ENCODE peak calls at places on chromosomes 16 and 17, in six cellular contexts. One of them, this sample, is unnamed. For H3K9me2, the result is how much of the 10 kb centered on the place peaks cover.

GRCh38 chr16:67027046-67027445 is 1.9 kb upstream of the CBFB start:
- DNase-seq in GM23248: no peak
- DNase-seq in MM.1S: no peak
- DNase-seq in SK-N-SH: no peak
- DNase-seq in HCT116: no peak
- DNase-seq in Karpas-422: no peak
- DNase-seq in this sample: no peak

GRCh38 chr17:57523926-57524634 is 221.0 kb downstream of the CCDC182 start:
- DNase-seq in GM23248: peak
- DNase-seq in MM.1S: no peak
- DNase-seq in SK-N-SH: no peak
- DNase-seq in HCT116: peak
- DNase-seq in Karpas-422: peak
- DNase-seq in this sample: peak

GRCh38 chr16:72198641-72199250 is 26.8 kb upstream of the PMFBP1 start:
- DNase-seq in GM23248: no peak
- DNase-seq in MM.1S: no peak
- DNase-seq in SK-N-SH: peak
- DNase-seq in HCT116: no peak
- DNase-seq in Karpas-422: no peak
- DNase-seq in this sample: no peak

GRCh38 chr17:63096426-63096825 is 130.4 kb downstream of the TANC2 start:
- DNase-seq in GM23248: peak
- DNase-seq in MM.1S: no peak
- DNase-seq in SK-N-SH: no peak
- DNase-seq in HCT116: no peak
- DNase-seq in Karpas-422: no peak
- DNase-seq in this sample: no peak

GRCh38 chr17:38330941-38331411 is 12.8 kb downstream of the GPR179 start:
- DNase-seq in GM23248: no peak
- DNase-seq in MM.1S: no peak
- DNase-seq in SK-N-SH: no peak
- DNase-seq in HCT116: no peak
- DNase-seq in Karpas-422: no peak
- DNase-seq in this sample: no peak

GRCh38 chr16:84501077-84501735 is 3.3 kb downstream of the MEAK7 start:
- DNase-seq in GM23248: peak
- DNase-seq in MM.1S: no peak
- DNase-seq in SK-N-SH: no peak
- DNase-seq in HCT116: peak
- DNase-seq in Karpas-422: no peak
- DNase-seq in this sample: peak

GRCh38 chr17:64157669-64158180 is 27.8 kb upstream of the ERN1 start:
- DNase-seq in GM23248: no peak
- DNase-seq in MM.1S: no peak
- DNase-seq in SK-N-SH: no peak
- DNase-seq in HCT116: no peak
- DNase-seq in Karpas-422: no peak
- DNase-seq in this sample: peak

GRCh38 chr16:6012716-6013115 is 915.1 kb upstream of the EEF2KMT start:
- DNase-seq in GM23248: no peak
- DNase-seq in MM.1S: no peak
- DNase-seq in SK-N-SH: no peak
- DNase-seq in HCT116: no peak
- DNase-seq in Karpas-422: no peak
- DNase-seq in this sample: no peak

GRCh38 chr16:57196753-57197152 is 10.6 kb downstream of the RSPRY1 start:
- DNase-seq in GM23248: no peak
- DNase-seq in MM.1S: no peak
- DNase-seq in SK-N-SH: peak
- DNase-seq in HCT116: no peak
- DNase-seq in Karpas-422: no peak
- DNase-seq in this sample: no peak

GRCh38 chr16:75116081-75116910 is at the start of gene LDHD:
- DNase-seq in GM23248: peak
- DNase-seq in MM.1S: peak
- DNase-seq in SK-N-SH: peak
- DNase-seq in HCT116: peak
- DNase-seq in Karpas-422: peak
- DNase-seq in this sample: peak

GRCh38 chr17:67585077-67585602 is 132.6 kb upstream of the NOL11 start:
- DNase-seq in GM23248: no peak
- DNase-seq in MM.1S: no peak
- DNase-seq in SK-N-SH: no peak
- DNase-seq in HCT116: no peak
- DNase-seq in Karpas-422: no peak
- DNase-seq in this sample: peak

GRCh38 chr17:5695480-5695879 is 111.2 kb upstream of the NLRP1 start:
- DNase-seq in GM23248: no peak
- DNase-seq in MM.1S: no peak
- DNase-seq in SK-N-SH: no peak
- DNase-seq in HCT116: no peak
- DNase-seq in Karpas-422: no peak
- DNase-seq in this sample: no peak

GRCh38 chr17:3565143-3565542 is 7.5 kb upstream of the TRPV3 start:
- DNase-seq in GM23248: no peak
- DNase-seq in MM.1S: no peak
- DNase-seq in SK-N-SH: no peak
- DNase-seq in HCT116: no peak
- DNase-seq in Karpas-422: no peak
- DNase-seq in this sample: no peak
- H3K9ac ChIP-seq in GM23248: no peak
- H3K9ac ChIP-seq in MM.1S: no peak
- H3K9ac ChIP-seq in SK-N-SH: no peak
- H3K9ac ChIP-seq in HCT116: no peak
- H3K9ac ChIP-seq in Karpas-422: no peak
- H3K9ac ChIP-seq in this sample: no peak

GRCh38 chr17:61414141-61414935 is 14.7 kb downstream of the TBX2 start:
- DNase-seq in GM23248: no peak
- DNase-seq in MM.1S: no peak
- DNase-seq in SK-N-SH: peak
- DNase-seq in HCT116: no peak
- DNase-seq in Karpas-422: no peak
- DNase-seq in this sample: peak

GRCh38 chr17:61416540-61417363 is 17.1 kb downstream of the TBX2 start:
- DNase-seq in GM23248: peak
- DNase-seq in MM.1S: peak
- DNase-seq in SK-N-SH: peak
- DNase-seq in HCT116: peak
- DNase-seq in Karpas-422: peak
- DNase-seq in this sample: peak

GRCh38 chr17:61416211-61416539 is 16.5 kb downstream of the TBX2 start:
- DNase-seq in GM23248: no peak
- DNase-seq in MM.1S: no peak
- DNase-seq in SK-N-SH: no peak
- DNase-seq in HCT116: no peak
- DNase-seq in Karpas-422: no peak
- DNase-seq in this sample: no peak

GRCh38 chr17:61414936-61415251 is 15.3 kb downstream of the TBX2 start:
- DNase-seq in GM23248: no peak
- DNase-seq in MM.1S: no peak
- DNase-seq in SK-N-SH: peak
- DNase-seq in HCT116: no peak
- DNase-seq in Karpas-422: no peak
- DNase-seq in this sample: no peak

GRCh38 chr17:61415374-61416210 is 15.9 kb downstream of the TBX2 start:
- DNase-seq in GM23248: peak
- DNase-seq in MM.1S: no peak
- DNase-seq in SK-N-SH: no peak
- DNase-seq in HCT116: no peak
- DNase-seq in Karpas-422: no peak
- DNase-seq in this sample: no peak
- H3K9me2 ChIP-seq in GM23248: under half
- H3K9me2 ChIP-seq in MM.1S: under half
- H3K9me2 ChIP-seq in SK-N-SH: under half
- H3K9me2 ChIP-seq in HCT116: under half
- H3K9me2 ChIP-seq in Karpas-422: under half
- H3K9me2 ChIP-seq in this sample: under half

GRCh38 chr17:83109386-83109785 is 30.0 kb downstream of the METRNL start:
- DNase-seq in GM23248: no peak
- DNase-seq in MM.1S: no peak
- DNase-seq in SK-N-SH: no peak
- DNase-seq in HCT116: no peak
- DNase-seq in Karpas-422: no peak
- DNase-seq in this sample: no peak
- H3K9ac ChIP-seq in GM23248: peak
- H3K9ac ChIP-seq in MM.1S: no peak
- H3K9ac ChIP-seq in SK-N-SH: no peak
- H3K9ac ChIP-seq in HCT116: peak
- H3K9ac ChIP-seq in Karpas-422: no peak
- H3K9ac ChIP-seq in this sample: no peak

GRCh38 chr17:17763136-17763535 is 73.7 kb downstream of the SREBF1 start:
- DNase-seq in GM23248: no peak
- DNase-seq in MM.1S: no peak
- DNase-seq in SK-N-SH: no peak
- DNase-seq in HCT116: no peak
- DNase-seq in Karpas-422: no peak
- DNase-seq in this sample: no peak
- H3K9me2 ChIP-seq in GM23248: under half
- H3K9me2 ChIP-seq in MM.1S: under half
- H3K9me2 ChIP-seq in SK-N-SH: under half
- H3K9me2 ChIP-seq in HCT116: under half
- H3K9me2 ChIP-seq in Karpas-422: under half
- H3K9me2 ChIP-seq in this sample: under half

GRCh38 chr16:86986809-86987487 is 330.2 kb downstream of the C16orf95 start:
- DNase-seq in GM23248: no peak
- DNase-seq in MM.1S: no peak
- DNase-seq in SK-N-SH: no peak
- DNase-seq in HCT116: no peak
- DNase-seq in Karpas-422: no peak
- DNase-seq in this sample: no peak
- H3K9ac ChIP-seq in GM23248: no peak
- H3K9ac ChIP-seq in MM.1S: no peak
- H3K9ac ChIP-seq in SK-N-SH: no peak
- H3K9ac ChIP-seq in HCT116: no peak
- H3K9ac ChIP-seq in Karpas-422: no peak
- H3K9ac ChIP-seq in this sample: no peak

GRCh38 chr16:70786020-70786419 is 14.9 kb downstream of the VAC14 start:
- DNase-seq in GM23248: no peak
- DNase-seq in MM.1S: no peak
- DNase-seq in SK-N-SH: no peak
- DNase-seq in HCT116: no peak
- DNase-seq in Karpas-422: no peak
- DNase-seq in this sample: no peak
- H3K9me2 ChIP-seq in GM23248: under half
- H3K9me2 ChIP-seq in MM.1S: under half
- H3K9me2 ChIP-seq in SK-N-SH: under half
- H3K9me2 ChIP-seq in HCT116: under half
- H3K9me2 ChIP-seq in Karpas-422: under half
- H3K9me2 ChIP-seq in this sample: under half

DNA sequence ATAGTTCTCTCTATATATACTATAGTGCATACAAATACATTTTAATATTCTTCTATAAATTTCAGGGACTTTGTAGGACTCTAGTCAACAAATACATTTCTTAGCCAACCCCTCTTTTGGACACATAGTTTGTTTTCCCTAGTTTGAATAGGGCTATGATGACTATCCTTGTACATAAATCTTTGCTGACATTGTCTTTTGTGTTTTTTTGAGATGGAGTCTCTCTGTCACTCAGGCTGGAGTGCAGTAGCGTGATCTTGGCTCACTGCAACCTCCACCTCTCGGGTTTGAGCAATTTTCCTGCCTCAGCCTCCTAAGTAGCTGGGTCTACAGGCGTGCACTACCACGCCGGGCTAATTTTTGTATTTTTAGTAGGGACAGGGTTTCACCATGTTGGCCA is 3.3 kb downstream of the ANKS4B start:
- DNase-seq in GM23248: no peak
- DNase-seq in MM.1S: no peak
- DNase-seq in SK-N-SH: no peak
- DNase-seq in HCT116: no peak
- DNase-seq in Karpas-422: no peak
- DNase-seq in this sample: no peak
- H3K9ac ChIP-seq in GM23248: no peak
- H3K9ac ChIP-seq in MM.1S: no peak
- H3K9ac ChIP-seq in SK-N-SH: no peak
- H3K9ac ChIP-seq in HCT116: no peak
- H3K9ac ChIP-seq in Karpas-422: no peak
- H3K9ac ChIP-seq in this sample: no peak

GRCh38 chr16:46466239-46466638 is 154.9 kb downstream of the SHCBP1 start:
- DNase-seq in GM23248: no peak
- DNase-seq in MM.1S: no peak
- DNase-seq in SK-N-SH: no peak
- DNase-seq in HCT116: no peak
- DNase-seq in Karpas-422: no peak
- DNase-seq in this sample: no peak
- H3K9me2 ChIP-seq in GM23248: under half
- H3K9me2 ChIP-seq in MM.1S: under half
- H3K9me2 ChIP-seq in SK-N-SH: under half
- H3K9me2 ChIP-seq in HCT116: under half
- H3K9me2 ChIP-seq in Karpas-422: under half
- H3K9me2 ChIP-seq in this sample: under half

DNA sequence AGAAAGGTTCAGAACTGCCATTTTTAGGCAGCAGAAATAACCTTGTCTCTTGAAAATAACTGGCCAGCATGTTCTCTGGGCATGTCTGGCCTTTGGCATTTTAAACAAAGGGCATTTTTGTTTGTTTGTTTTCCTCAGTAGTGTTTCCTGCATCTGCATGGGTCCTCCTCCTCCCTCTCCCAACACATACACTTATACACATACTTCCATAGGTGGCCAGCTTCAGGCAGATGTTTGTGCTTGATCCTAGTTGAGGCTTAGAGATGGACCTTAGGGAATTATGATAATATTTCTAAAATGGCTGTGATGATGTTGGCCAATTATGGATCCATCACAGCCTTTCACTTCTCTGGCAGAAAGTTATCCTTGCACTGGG is 7.2 kb downstream of the TBX4 start:
- DNase-seq in GM23248: no peak
- DNase-seq in MM.1S: no peak
- DNase-seq in SK-N-SH: no peak
- DNase-seq in HCT116: no peak
- DNase-seq in Karpas-422: no peak
- DNase-seq in this sample: no peak
- H3K9ac ChIP-seq in GM23248: no peak
- H3K9ac ChIP-seq in MM.1S: no peak
- H3K9ac ChIP-seq in SK-N-SH: no peak
- H3K9ac ChIP-seq in HCT116: no peak
- H3K9ac ChIP-seq in Karpas-422: no peak
- H3K9ac ChIP-seq in this sample: no peak